ENCODE peak calls at places on chromosomes 4 and X, in seven cellular contexts. X is prostate gland, V is suprapubic skin, Y is HCT116, R is Panc1, I is GM23338, N is H1. T is an unnamed sample.
A peak's percentile ranks its signal among the peaks of the same experiment; 100 is the strongest.

GRCh38 chr4:22607382-22607781 is 85.4 kb upstream of the GBA3 start:
- DNase-seq in N (no peak), R (no peak), X (peak; percentile 22), I (peak; percentile 46), Y (peak; percentile 54), V (no peak), T (peak; percentile 56)

GRCh38 chrX:134236690-134237362 is at the start of gene CCDC160:
- DNase-seq in R (no peak), V (no peak), X (peak; percentile 51), I (peak; percentile 79), Y (peak; percentile 2), N (peak; percentile 83), T (peak; percentile 30)

GRCh38 chr4:130424211-130424610 is 1328.3 kb downstream of the C4orf33 start:
- DNase-seq in I (no peak), R (no peak), X (no peak), Y (no peak), N (no peak), V (no peak), T (no peak)

GRCh38 chr4:68892861-68893260 is 58.7 kb downstream of the UGT2A3 start:
- DNase-seq in N (no peak), Y (no peak), V (no peak), X (no peak), I (no peak), R (no peak), T (no peak)

GRCh38 chr4:46844325-46844917 is 64.6 kb downstream of the COX7B2 start:
- DNase-seq in V (no peak), N (no peak), Y (peak; percentile 27), R (peak; percentile 43), I (peak; percentile 82), X (peak; percentile 5), T (peak; percentile 12)

GRCh38 chr4:152090543-152090942 is 329.7 kb upstream of the GATB start:
- DNase-seq in I (no peak), N (no peak), X (no peak), Y (no peak), R (no peak), V (no peak), T (no peak)

GRCh38 chr4:113683143-113683542 is 78.4 kb downstream of the CAMK2D start:
- DNase-seq in I (no peak), R (no peak), X (no peak), Y (no peak), V (no peak), N (no peak), T (peak; percentile 48)

GRCh38 chrX:14357314-14357713 is 172.0 kb upstream of the GLRA2 start:
- DNase-seq in R (no peak), X (no peak), I (no peak), N (no peak), V (no peak), Y (no peak), T (no peak)

GRCh38 chr4:128649575-128650205 is 159.8 kb upstream of the JADE1 start:
- DNase-seq in R (no peak), N (peak; percentile 38), I (no peak), X (no peak), Y (no peak), V (no peak), T (peak; percentile 33)

GRCh38 chrX:7801706-7802105 is 41.3 kb upstream of the VCX start:
- DNase-seq in R (no peak), N (no peak), X (no peak), I (no peak), V (no peak), Y (no peak), T (no peak)

GRCh38 chr4:176849076-176849475 is 56.4 kb upstream of the VEGFC start:
- DNase-seq in V (no peak), I (no peak), X (no peak), Y (no peak), N (no peak), R (no peak), T (no peak)

GRCh38 chr4:25862411-25863346 is at the start of gene SEL1L3:
- DNase-seq in X (peak; percentile 23), N (peak; percentile 74), I (peak; percentile 89), R (no peak), V (no peak), Y (no peak), T (peak; percentile 80)

GRCh38 chrX:96685205-96686099 is 810 bp downstream of the DIAPH2 start:
- DNase-seq in R (no peak), N (peak; percentile 43), V (peak; percentile 63), X (peak; percentile 3), Y (no peak), I (peak; percentile 22), T (peak; percentile 45)

GRCh38 chr4:90121961-90122748 is 5.0 kb upstream of the CCSER1 start:
- DNase-seq in N (no peak), Y (no peak), I (no peak), V (no peak), R (no peak), X (no peak), T (no peak)

GRCh38 chrX:140141444-140142029 is 176.2 kb upstream of the CXorf66 start:
- DNase-seq in R (peak; percentile 20), N (peak; percentile 55), V (no peak), I (peak; percentile 44), X (peak; percentile 4), Y (peak; percentile 2), T (peak; percentile 17)

GRCh38 chrX:53115550-53115874 is 21.6 kb downstream of the KANTR start:
- DNase-seq in Y (no peak), X (no peak), V (no peak), R (no peak), N (no peak), I (no peak), T (peak; percentile 12)

DNA sequence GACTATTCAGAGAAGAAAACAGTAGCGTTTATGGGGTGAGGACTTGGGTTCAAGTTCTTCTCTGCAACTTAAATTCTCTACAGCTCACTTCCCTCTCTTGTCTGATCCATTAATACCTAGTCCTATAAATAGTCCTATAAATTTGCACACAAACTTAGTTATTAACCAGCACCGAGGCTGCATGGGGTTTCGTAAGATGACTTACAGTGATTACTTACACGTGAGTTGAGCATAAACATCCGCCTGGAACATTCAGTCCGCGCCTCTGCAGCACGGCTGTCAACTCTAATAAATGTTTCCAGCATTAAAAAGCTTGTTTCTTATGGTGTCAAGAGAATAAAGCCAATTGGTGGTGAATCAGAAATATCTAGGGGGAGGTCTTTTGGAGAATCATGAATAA is 103.0 kb upstream of the ENPP6 start:
- DNase-seq in Y (no peak), N (no peak), V (no peak), X (no peak), I (no peak), R (no peak), T (no peak)
- TF ChIP-seq POLR2AphosphoS5 in Y (no peak), N (no peak), V (no peak), X (peak; percentile 54), I (no peak), R (no peak), T (no peak)

GRCh38 chr4:82776925-82777542 is 21.6 kb downstream of the SCD5 start:
- DNase-seq in N (no peak), R (no peak), V (no peak), Y (no peak), X (no peak), I (no peak), T (no peak)
- H3K27me3 ChIP-seq in N (peaks cover 6% of the 10 kb centered on the region), R (no peaks in the 10 kb centered on the region), V (no peaks in the 10 kb centered on the region), Y (no peaks in the 10 kb centered on the region), X (no peaks in the 10 kb centered on the region), I (peaks cover 33% of the 10 kb centered on the region), T (no peaks in the 10 kb centered on the region)

GRCh38 chr4:147363514-147363913 is 117.4 kb upstream of the EDNRA start:
- DNase-seq in R (no peak), I (no peak), X (no peak), V (no peak), Y (no peak), N (no peak), T (no peak)

GRCh38 chr4:147366164-147366563 is 114.7 kb upstream of the EDNRA start:
- DNase-seq in R (no peak), X (no peak), I (no peak), V (no peak), N (no peak), Y (no peak), T (no peak)

GRCh38 chr4:147362868-147363440 is 117.9 kb upstream of the EDNRA start:
- DNase-seq in V (no peak), Y (no peak), R (no peak), I (no peak), X (no peak), N (no peak), T (peak; percentile 51)

GRCh38 chr4:147360301-147360700 is 120.6 kb upstream of the EDNRA start:
- DNase-seq in X (no peak), N (no peak), V (no peak), Y (no peak), R (no peak), I (no peak), T (no peak)

GRCh38 chr4:147361726-147362125 is 119.2 kb upstream of the EDNRA start:
- DNase-seq in X (no peak), V (no peak), Y (peak; percentile 61), I (no peak), N (no peak), R (no peak), T (peak; percentile 63)
- TF ChIP-seq POLR2AphosphoS5 in X (peak; percentile 37), V (no peak), Y (peak; percentile 18), I (no peak), N (no peak), R (no peak), T (no peak)

GRCh38 chrX:151624677-151625076 is 61.2 kb downstream of the PASD1 start:
- DNase-seq in R (no peak), X (no peak), Y (no peak), I (no peak), N (no peak), V (no peak), T (no peak)
- H3K27me3 ChIP-seq in R (peaks cover 5% of the 10 kb centered on the region), X (no peaks in the 10 kb centered on the region), Y (peaks cover 11% of the 10 kb centered on the region), I (no peaks in the 10 kb centered on the region), N (no peaks in the 10 kb centered on the region), V (no peaks in the 10 kb centered on the region), T (no peaks in the 10 kb centered on the region)

GRCh38 chr4:185839770-185840169 is 27.8 kb upstream of the SORBS2 start:
- DNase-seq in R (no peak), V (no peak), N (no peak), Y (no peak), X (no peak), I (peak; percentile 33), T (no peak)
- TF ChIP-seq POLR2AphosphoS5 in R (no peak), V (no peak), N (no peak), Y (no peak), X (no peak), I (no peak), T (no peak)

DNA sequence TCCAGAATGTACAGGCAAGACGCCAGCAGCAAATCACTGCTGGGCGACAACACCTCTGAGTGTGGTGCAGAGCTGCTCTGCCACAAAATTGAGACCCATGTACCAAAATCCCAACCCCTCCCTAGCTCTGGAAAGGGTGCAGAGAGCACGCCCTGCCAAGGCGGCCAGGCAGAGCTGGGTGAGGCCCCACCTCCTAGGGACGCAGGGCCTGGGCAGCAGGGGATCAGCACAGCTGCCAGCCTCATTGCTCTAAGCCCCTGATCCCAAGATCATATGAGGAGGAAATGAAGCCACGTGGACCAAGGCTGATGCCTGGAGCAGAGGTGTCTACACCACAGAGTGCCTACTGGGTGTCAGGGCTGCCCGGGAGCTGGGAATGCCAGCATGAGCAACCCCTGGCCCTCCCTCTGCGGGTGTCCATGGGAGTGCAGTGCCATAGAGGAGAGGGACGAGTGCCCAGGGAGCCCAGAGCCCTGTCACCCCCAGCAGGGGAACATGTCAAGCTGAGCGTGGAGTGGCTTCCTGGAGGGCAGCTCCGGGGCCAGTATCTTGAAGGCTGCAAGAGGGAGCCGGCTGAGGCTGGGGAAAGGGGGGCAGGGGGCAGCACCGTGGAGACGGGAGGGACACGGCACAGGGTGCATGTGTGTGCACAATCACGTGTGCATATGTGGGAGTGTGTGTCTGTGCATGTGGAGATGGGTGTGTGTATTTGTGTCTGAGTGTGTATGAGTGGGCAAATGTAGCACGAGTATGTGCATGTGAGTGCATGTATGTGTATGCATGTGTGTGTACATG is 63.9 kb upstream of the PSAPL1 start:
- DNase-seq in X (no peak), V (no peak), R (no peak), N (no peak), Y (no peak), I (no peak), T (no peak)
- H3K27me3 ChIP-seq in X (no peaks in the 10 kb centered on the region), V (peaks cover 3% of the 10 kb centered on the region), R (no peaks in the 10 kb centered on the region), N (no peaks in the 10 kb centered on the region), Y (peaks cover 4% of the 10 kb centered on the region), I (no peaks in the 10 kb centered on the region), T (no peaks in the 10 kb centered on the region)